ENCODE peak calls at places on chromosomes 2 and 18, in five cellular contexts. V, Y, C, S and Q are unnamed samples.
A peak's percentile ranks its signal among the peaks of the same experiment; 100 is the strongest.

GRCh38 chr18:36544036-36544725 is 246.7 kb downstream of the FHOD3 start:
- DNase-seq in Y (peak; percentile 92), C (peak; percentile 45), V (no peak), S (no peak), Q (no peak)

GRCh38 chr2:159904127-159904564 is 106.1 kb upstream of the CD302 start:
- DNase-seq in C (no peak), Y (no peak), V (peak; percentile 55), S (peak; percentile 28), Q (peak; percentile 62)

GRCh38 chr2:189446780-189447179 is 5.5 kb downstream of the WDR75 start:
- DNase-seq in S (no peak), C (no peak), V (no peak), Y (peak; percentile 51), Q (no peak)

GRCh38 chr18:79964330-79965118 is at the start of gene HSBP1L1:
- DNase-seq in S (peak; percentile 84), C (no peak), Y (peak; percentile 48), V (peak; percentile 78), Q (peak; percentile 53)

GRCh38 chr2:106885981-106886915 is at the start of gene ST6GAL2:
- DNase-seq in S (no peak), C (no peak), Y (peak; percentile 29), V (no peak), Q (no peak)

GRCh38 chr2:174617713-174618112 is 20.1 kb upstream of the WIPF1 start:
- DNase-seq in S (no peak), C (no peak), V (no peak), Y (no peak), Q (no peak)

GRCh38 chr2:209495855-209496585 is 72.2 kb downstream of the MAP2 start:
- DNase-seq in V (peak; percentile 55), C (peak; percentile 99), Y (peak; percentile 95), S (no peak), Q (no peak)

GRCh38 chr2:160474891-160475795 is 18.5 kb downstream of the RBMS1 start:
- DNase-seq in C (peak; percentile 37), S (no peak), V (no peak), Y (no peak), Q (no peak)

GRCh38 chr2:201644001-201644400 is 698 bp upstream of the TMEM237 start:
- DNase-seq in V (no peak), C (peak; percentile 47), Y (peak; percentile 40), S (no peak), Q (no peak)

GRCh38 chr2:9341351-9341887 is 81.9 kb downstream of the ITGB1BP1 start:
- DNase-seq in S (no peak), Y (no peak), V (no peak), C (no peak), Q (no peak)

GRCh38 chr18:63439334-63439733 is 17.1 kb upstream of the VPS4B start:
- DNase-seq in Y (peak; percentile 64), S (peak; percentile 52), C (peak; percentile 41), V (peak; percentile 25), Q (peak; percentile 6)

DNA sequence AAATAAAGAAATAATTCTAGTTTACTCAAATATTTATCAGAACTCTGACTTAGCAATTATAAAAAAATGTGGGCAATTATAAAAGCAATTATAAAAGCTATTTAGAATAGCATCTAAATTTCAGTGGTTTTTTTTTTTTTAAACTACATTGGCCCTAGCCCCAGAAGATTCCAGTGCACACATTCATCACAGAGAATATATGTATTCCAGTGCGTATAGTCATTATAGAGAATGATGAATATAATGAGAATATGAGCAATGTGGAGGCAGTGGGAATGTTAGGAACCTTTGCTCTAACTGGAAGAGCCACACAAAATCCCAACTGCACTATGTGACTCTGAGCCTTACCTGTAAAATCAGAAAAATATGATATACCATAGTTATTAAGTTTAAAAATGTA is 10.5 kb downstream of the MAP3K2 start:
- DNase-seq in C (no peak), S (no peak), V (no peak), Y (no peak), Q (no peak)
- H3K36me3 ChIP-seq in C (no peaks in the 10 kb centered on the region), S (no peaks in the 10 kb centered on the region), V (peaks cover 10% of the 10 kb centered on the region), Y (no peaks in the 10 kb centered on the region), Q (peaks cover 4% of the 10 kb centered on the region)

GRCh38 chr2:71619230-71619741 is 165.9 kb downstream of the DYSF start:
- DNase-seq in V (no peak), C (no peak), Y (no peak), S (no peak), Q (no peak)

GRCh38 chr2:71620851-71621251 is 167.5 kb downstream of the DYSF start:
- DNase-seq in S (no peak), Y (no peak), C (no peak), V (no peak), Q (no peak)

GRCh38 chr2:71620116-71620515 is 166.8 kb downstream of the DYSF start:
- DNase-seq in C (no peak), Y (no peak), V (no peak), S (no peak), Q (no peak)

GRCh38 chr2:71617266-71617665 is 163.9 kb downstream of the DYSF start:
- DNase-seq in S (no peak), V (no peak), Y (no peak), C (no peak), Q (no peak)

GRCh38 chr2:71618327-71619113 is 165.2 kb downstream of the DYSF start:
- DNase-seq in Y (no peak), V (peak; percentile 5), S (no peak), C (no peak), Q (no peak)
- H3K27ac ChIP-seq in Y (no peak overlapping the region), V (no peak overlapping the region), S (no peak overlapping the region), C (no peak overlapping the region), Q (no peak overlapping the region)

GRCh38 chr2:32418777-32419176 is 62.0 kb downstream of the BIRC6 start:
- DNase-seq in S (no peak), V (no peak), Y (no peak), C (peak; percentile 87), Q (no peak)
- H3K36me3 ChIP-seq in S (no peaks in the 10 kb centered on the region), V (peaks cover 34% of the 10 kb centered on the region), Y (peaks cover 27% of the 10 kb centered on the region), C (peaks cover 19% of the 10 kb centered on the region), Q (peaks cover 23% of the 10 kb centered on the region)

DNA sequence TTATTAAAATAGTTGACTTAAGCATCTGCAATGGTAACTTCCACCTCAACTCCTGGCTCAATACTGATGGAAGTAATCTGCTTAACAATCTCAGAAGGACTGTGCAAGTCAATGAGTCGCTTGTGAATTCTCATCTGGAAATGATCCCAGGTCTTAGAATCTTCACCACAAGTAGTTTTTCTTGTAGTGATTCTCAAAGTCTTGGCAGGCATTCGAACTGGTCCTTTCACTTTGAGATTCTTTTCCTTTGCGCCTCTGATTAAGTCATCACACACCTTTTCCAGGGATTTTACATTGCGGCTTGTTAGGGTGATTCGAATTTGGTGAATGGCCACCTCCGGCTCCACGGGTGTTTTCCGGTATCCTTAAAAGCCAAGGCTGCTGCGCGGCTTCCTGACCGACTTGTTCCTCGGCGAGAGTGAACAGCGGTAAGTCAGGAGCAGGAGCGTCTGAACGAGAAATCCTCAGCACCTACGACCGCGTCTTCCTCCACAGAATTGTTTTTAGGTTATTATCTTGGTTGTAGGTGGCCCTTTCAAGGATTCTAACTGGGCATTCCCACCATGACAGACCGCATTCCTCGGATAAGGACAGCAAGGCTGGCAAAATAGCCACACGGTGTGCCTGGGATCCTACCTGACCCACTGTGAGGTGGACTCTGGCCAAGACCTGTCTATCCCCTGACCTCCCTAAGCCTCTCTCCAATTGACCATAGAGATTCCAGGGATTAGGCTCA is 23.8 kb upstream of the SLC20A1 start:
- DNase-seq in Y (peak; percentile 79), S (no peak), C (peak; percentile 95), V (no peak), Q (no peak)
- H3K27ac ChIP-seq in Y (peak overlapping the region; percentile 64), S (no peak overlapping the region), C (peak overlapping the region; percentile 54), V (peak overlapping the region; percentile 95), Q (no peak overlapping the region)

GRCh38 chr2:86143307-86143706 is 37.3 kb downstream of the PTCD3 start:
- DNase-seq in C (no peak), S (no peak), V (no peak), Y (no peak), Q (no peak)
- H3K36me3 ChIP-seq in C (peaks cover 53% of the 10 kb centered on the region), S (peaks cover 4% of the 10 kb centered on the region), V (peaks cover 40% of the 10 kb centered on the region), Y (peaks cover 56% of the 10 kb centered on the region), Q (peaks cover 73% of the 10 kb centered on the region)

GRCh38 chr2:206615417-206616089 is 26.7 kb upstream of the FAM237A start:
- DNase-seq in S (no peak), C (no peak), V (no peak), Y (no peak), Q (no peak)
- H3K27ac ChIP-seq in S (no peak overlapping the region), C (no peak overlapping the region), V (peak overlapping the region; percentile 32), Y (no peak overlapping the region), Q (no peak overlapping the region)